ENCODE peak calls at places on chromosome 20, in ten cellular contexts. One of them, this sample, is unnamed.

GRCh38 chr20:25468126-25469075 is 60.9 kb downstream of the GINS1 start:
- DNase-seq in NCI-H2081: no peak
- DNase-seq in GM20000: no peak
- DNase-seq in Calu3: no peak
- DNase-seq in mucosa of descending colon: no peak
- DNase-seq in fibroblast of lung: no peak
- DNase-seq in SK-MEL-5: no peak
- DNase-seq in AG08395: no peak
- DNase-seq in GM23248: no peak
- DNase-seq in effector CD4-positive, alpha-beta T cell: no peak
- DNase-seq in this sample: no peak

GRCh38 chr20:38108438-38109024 is 56.5 kb downstream of the TGM2 start:
- DNase-seq in mucosa of descending colon: no peak
- DNase-seq in AG08395: peak
- DNase-seq in effector CD4-positive, alpha-beta T cell: no peak
- DNase-seq in SK-MEL-5: no peak
- DNase-seq in Calu3: no peak
- DNase-seq in fibroblast of lung: peak
- DNase-seq in GM20000: no peak
- DNase-seq in GM23248: peak
- DNase-seq in NCI-H2081: no peak
- DNase-seq in this sample: peak

GRCh38 chr20:53786071-53786444 is 192.4 kb upstream of the ZNF217 start:
- DNase-seq in GM23248: no peak
- DNase-seq in mucosa of descending colon: no peak
- DNase-seq in GM20000: no peak
- DNase-seq in AG08395: no peak
- DNase-seq in SK-MEL-5: no peak
- DNase-seq in Calu3: peak
- DNase-seq in effector CD4-positive, alpha-beta T cell: no peak
- DNase-seq in NCI-H2081: no peak
- DNase-seq in fibroblast of lung: no peak
- DNase-seq in this sample: peak

GRCh38 chr20:33251496-33251895 is 15.7 kb downstream of the BPIFA1 start:
- DNase-seq in fibroblast of lung: no peak
- DNase-seq in GM23248: no peak
- DNase-seq in SK-MEL-5: no peak
- DNase-seq in AG08395: no peak
- DNase-seq in mucosa of descending colon: no peak
- DNase-seq in NCI-H2081: peak
- DNase-seq in GM20000: no peak
- DNase-seq in effector CD4-positive, alpha-beta T cell: no peak
- DNase-seq in Calu3: no peak
- DNase-seq in this sample: no peak

GRCh38 chr20:54004397-54004940 is 65.9 kb downstream of the BCAS1 start:
- DNase-seq in AG08395: no peak
- DNase-seq in fibroblast of lung: no peak
- DNase-seq in effector CD4-positive, alpha-beta T cell: no peak
- DNase-seq in GM23248: no peak
- DNase-seq in GM20000: peak
- DNase-seq in mucosa of descending colon: no peak
- DNase-seq in SK-MEL-5: no peak
- DNase-seq in Calu3: no peak
- DNase-seq in NCI-H2081: no peak
- DNase-seq in this sample: no peak

GRCh38 chr20:13996265-13996664 is 949 bp downstream of the MACROD2 start:
- DNase-seq in AG08395: no peak
- DNase-seq in fibroblast of lung: no peak
- DNase-seq in GM23248: peak
- DNase-seq in SK-MEL-5: no peak
- DNase-seq in GM20000: no peak
- DNase-seq in mucosa of descending colon: no peak
- DNase-seq in Calu3: no peak
- DNase-seq in NCI-H2081: no peak
- DNase-seq in effector CD4-positive, alpha-beta T cell: no peak
- DNase-seq in this sample: no peak

GRCh38 chr20:20224806-20225205 is 143.1 kb upstream of the INSM1 start:
- DNase-seq in NCI-H2081: peak
- DNase-seq in AG08395: no peak
- DNase-seq in SK-MEL-5: no peak
- DNase-seq in mucosa of descending colon: no peak
- DNase-seq in GM20000: no peak
- DNase-seq in Calu3: no peak
- DNase-seq in GM23248: no peak
- DNase-seq in effector CD4-positive, alpha-beta T cell: no peak
- DNase-seq in fibroblast of lung: no peak
- DNase-seq in this sample: no peak

GRCh38 chr20:37988555-37988954 is 44.7 kb downstream of the TTI1 start:
- DNase-seq in mucosa of descending colon: no peak
- DNase-seq in SK-MEL-5: no peak
- DNase-seq in GM20000: no peak
- DNase-seq in fibroblast of lung: no peak
- DNase-seq in AG08395: no peak
- DNase-seq in Calu3: no peak
- DNase-seq in NCI-H2081: no peak
- DNase-seq in effector CD4-positive, alpha-beta T cell: no peak
- DNase-seq in GM23248: no peak
- DNase-seq in this sample: no peak

GRCh38 chr20:37095108-37095608 is 639 bp downstream of the RBL1 start:
- DNase-seq in NCI-H2081: peak
- DNase-seq in fibroblast of lung: no peak
- DNase-seq in AG08395: peak
- DNase-seq in Calu3: peak
- DNase-seq in effector CD4-positive, alpha-beta T cell: peak
- DNase-seq in SK-MEL-5: peak
- DNase-seq in GM20000: peak
- DNase-seq in GM23248: peak
- DNase-seq in mucosa of descending colon: peak
- DNase-seq in this sample: peak

GRCh38 chr20:34948030-34948429 is 7.6 kb downstream of the GSS start:
- DNase-seq in NCI-H2081: no peak
- DNase-seq in SK-MEL-5: no peak
- DNase-seq in fibroblast of lung: peak
- DNase-seq in GM23248: peak
- DNase-seq in mucosa of descending colon: no peak
- DNase-seq in AG08395: peak
- DNase-seq in GM20000: no peak
- DNase-seq in effector CD4-positive, alpha-beta T cell: no peak
- DNase-seq in Calu3: no peak
- DNase-seq in this sample: no peak

GRCh38 chr20:49989234-49990065 is 6.7 kb downstream of the SNAI1 start:
- DNase-seq in SK-MEL-5: peak
- DNase-seq in Calu3: no peak
- DNase-seq in GM20000: no peak
- DNase-seq in fibroblast of lung: peak
- DNase-seq in NCI-H2081: no peak
- DNase-seq in AG08395: peak
- DNase-seq in effector CD4-positive, alpha-beta T cell: no peak
- DNase-seq in GM23248: peak
- DNase-seq in mucosa of descending colon: no peak
- DNase-seq in this sample: no peak

GRCh38 chr20:16699287-16699686 is 30.5 kb upstream of the SNRPB2 start:
- DNase-seq in SK-MEL-5: peak
- DNase-seq in AG08395: no peak
- DNase-seq in Calu3: no peak
- DNase-seq in effector CD4-positive, alpha-beta T cell: no peak
- DNase-seq in NCI-H2081: no peak
- DNase-seq in GM23248: no peak
- DNase-seq in GM20000: no peak
- DNase-seq in mucosa of descending colon: no peak
- DNase-seq in fibroblast of lung: no peak
- DNase-seq in this sample: no peak

GRCh38 chr20:10551732-10552724 is 116.9 kb downstream of the SLX4IP start:
- DNase-seq in GM20000: peak
- DNase-seq in SK-MEL-5: no peak
- DNase-seq in NCI-H2081: no peak
- DNase-seq in effector CD4-positive, alpha-beta T cell: no peak
- DNase-seq in GM23248: no peak
- DNase-seq in Calu3: no peak
- DNase-seq in AG08395: no peak
- DNase-seq in fibroblast of lung: no peak
- DNase-seq in mucosa of descending colon: no peak
- DNase-seq in this sample: no peak

GRCh38 chr20:32247957-32248497 is 29.4 kb upstream of the KIF3B start:
- DNase-seq in SK-MEL-5: no peak
- DNase-seq in GM20000: no peak
- DNase-seq in GM23248: peak
- DNase-seq in mucosa of descending colon: no peak
- DNase-seq in fibroblast of lung: no peak
- DNase-seq in effector CD4-positive, alpha-beta T cell: no peak
- DNase-seq in NCI-H2081: no peak
- DNase-seq in Calu3: no peak
- DNase-seq in AG08395: no peak
- DNase-seq in this sample: no peak

GRCh38 chr20:2470051-2470431 is 548 bp downstream of the SNRPB start:
- DNase-seq in GM20000: peak
- DNase-seq in NCI-H2081: peak
- DNase-seq in Calu3: peak
- DNase-seq in GM23248: peak
- DNase-seq in AG08395: peak
- DNase-seq in effector CD4-positive, alpha-beta T cell: peak
- DNase-seq in mucosa of descending colon: no peak
- DNase-seq in fibroblast of lung: peak
- DNase-seq in SK-MEL-5: peak
- DNase-seq in this sample: no peak

GRCh38 chr20:58997141-58997770 is 9.8 kb downstream of the CTSZ start:
- DNase-seq in fibroblast of lung: no peak
- DNase-seq in mucosa of descending colon: no peak
- DNase-seq in effector CD4-positive, alpha-beta T cell: no peak
- DNase-seq in Calu3: no peak
- DNase-seq in GM23248: no peak
- DNase-seq in SK-MEL-5: no peak
- DNase-seq in AG08395: no peak
- DNase-seq in GM20000: no peak
- DNase-seq in NCI-H2081: no peak
- DNase-seq in this sample: no peak

GRCh38 chr20:40160151-40160550 is 528.9 kb downstream of the MAFB start:
- DNase-seq in GM20000: peak
- DNase-seq in AG08395: peak
- DNase-seq in mucosa of descending colon: peak
- DNase-seq in Calu3: peak
- DNase-seq in SK-MEL-5: peak
- DNase-seq in NCI-H2081: no peak
- DNase-seq in effector CD4-positive, alpha-beta T cell: no peak
- DNase-seq in fibroblast of lung: no peak
- DNase-seq in GM23248: peak
- DNase-seq in this sample: no peak

GRCh38 chr20:62587757-62588402 is 54.4 kb upstream of the SLCO4A1 start:
- DNase-seq in Calu3: no peak
- DNase-seq in AG08395: peak
- DNase-seq in GM23248: peak
- DNase-seq in fibroblast of lung: peak
- DNase-seq in effector CD4-positive, alpha-beta T cell: no peak
- DNase-seq in NCI-H2081: no peak
- DNase-seq in mucosa of descending colon: no peak
- DNase-seq in SK-MEL-5: no peak
- DNase-seq in GM20000: no peak
- DNase-seq in this sample: no peak

GRCh38 chr20:4633379-4633778 is 88.3 kb upstream of the PRND start:
- DNase-seq in fibroblast of lung: no peak
- DNase-seq in AG08395: no peak
- DNase-seq in Calu3: no peak
- DNase-seq in effector CD4-positive, alpha-beta T cell: no peak
- DNase-seq in SK-MEL-5: no peak
- DNase-seq in GM20000: no peak
- DNase-seq in GM23248: no peak
- DNase-seq in NCI-H2081: no peak
- DNase-seq in mucosa of descending colon: no peak
- DNase-seq in this sample: no peak

GRCh38 chr20:2458919-2459499 is 11.6 kb downstream of the SNRPB start:
- DNase-seq in Calu3: no peak
- DNase-seq in SK-MEL-5: no peak
- DNase-seq in mucosa of descending colon: no peak
- DNase-seq in GM20000: no peak
- DNase-seq in effector CD4-positive, alpha-beta T cell: no peak
- DNase-seq in NCI-H2081: no peak
- DNase-seq in fibroblast of lung: no peak
- DNase-seq in GM23248: no peak
- DNase-seq in AG08395: no peak
- DNase-seq in this sample: no peak

GRCh38 chr20:10798811-10799210 is 125.0 kb upstream of the JAG1 start:
- DNase-seq in Calu3: no peak
- DNase-seq in NCI-H2081: no peak
- DNase-seq in AG08395: no peak
- DNase-seq in mucosa of descending colon: no peak
- DNase-seq in GM20000: no peak
- DNase-seq in GM23248: no peak
- DNase-seq in fibroblast of lung: peak
- DNase-seq in SK-MEL-5: no peak
- DNase-seq in effector CD4-positive, alpha-beta T cell: no peak
- DNase-seq in this sample: no peak

GRCh38 chr20:25282034-25282781 is 34.3 kb downstream of the PYGB start:
- DNase-seq in AG08395: no peak
- DNase-seq in effector CD4-positive, alpha-beta T cell: no peak
- DNase-seq in GM20000: no peak
- DNase-seq in SK-MEL-5: no peak
- DNase-seq in Calu3: no peak
- DNase-seq in fibroblast of lung: no peak
- DNase-seq in NCI-H2081: peak
- DNase-seq in mucosa of descending colon: peak
- DNase-seq in GM23248: no peak
- DNase-seq in this sample: peak

GRCh38 chr20:59002874-59003399 is 4.1 kb downstream of the CTSZ start:
- DNase-seq in mucosa of descending colon: no peak
- DNase-seq in Calu3: no peak
- DNase-seq in GM23248: no peak
- DNase-seq in effector CD4-positive, alpha-beta T cell: no peak
- DNase-seq in GM20000: no peak
- DNase-seq in SK-MEL-5: no peak
- DNase-seq in fibroblast of lung: no peak
- DNase-seq in AG08395: no peak
- DNase-seq in NCI-H2081: no peak
- DNase-seq in this sample: no peak

GRCh38 chr20:6040958-6041807 is 12.7 kb downstream of the LRRN4 start:
- DNase-seq in mucosa of descending colon: no peak
- DNase-seq in AG08395: no peak
- DNase-seq in GM20000: no peak
- DNase-seq in effector CD4-positive, alpha-beta T cell: no peak
- DNase-seq in SK-MEL-5: no peak
- DNase-seq in GM23248: no peak
- DNase-seq in Calu3: no peak
- DNase-seq in NCI-H2081: no peak
- DNase-seq in fibroblast of lung: no peak
- DNase-seq in this sample: no peak

GRCh38 chr20:17856024-17856564 is 112.5 kb downstream of the SNX5 start:
- DNase-seq in SK-MEL-5: peak
- DNase-seq in GM23248: no peak
- DNase-seq in effector CD4-positive, alpha-beta T cell: no peak
- DNase-seq in AG08395: no peak
- DNase-seq in Calu3: peak
- DNase-seq in fibroblast of lung: no peak
- DNase-seq in GM20000: peak
- DNase-seq in mucosa of descending colon: peak
- DNase-seq in NCI-H2081: no peak
- DNase-seq in this sample: peak

GRCh38 chr20:13995086-13995665 is at the start of gene MACROD2:
- DNase-seq in SK-MEL-5: peak
- DNase-seq in Calu3: peak
- DNase-seq in fibroblast of lung: peak
- DNase-seq in GM20000: no peak
- DNase-seq in GM23248: peak
- DNase-seq in NCI-H2081: peak
- DNase-seq in AG08395: peak
- DNase-seq in effector CD4-positive, alpha-beta T cell: no peak
- DNase-seq in mucosa of descending colon: peak
- DNase-seq in this sample: peak

GRCh38 chr20:8039048-8039447 is 19.5 kb upstream of the TMX4 start:
- DNase-seq in NCI-H2081: no peak
- DNase-seq in SK-MEL-5: peak
- DNase-seq in fibroblast of lung: no peak
- DNase-seq in effector CD4-positive, alpha-beta T cell: no peak
- DNase-seq in AG08395: no peak
- DNase-seq in Calu3: no peak
- DNase-seq in mucosa of descending colon: no peak
- DNase-seq in GM20000: no peak
- DNase-seq in GM23248: no peak
- DNase-seq in this sample: no peak

GRCh38 chr20:50323209-50323608 is 132.6 kb downstream of the CEBPB start:
- DNase-seq in GM23248: peak
- DNase-seq in fibroblast of lung: peak
- DNase-seq in SK-MEL-5: no peak
- DNase-seq in GM20000: no peak
- DNase-seq in AG08395: no peak
- DNase-seq in effector CD4-positive, alpha-beta T cell: no peak
- DNase-seq in mucosa of descending colon: no peak
- DNase-seq in Calu3: no peak
- DNase-seq in NCI-H2081: no peak
- DNase-seq in this sample: no peak